ENCODE peak calls at places on chromosomes 4 and X, in four cellular contexts. X, S, J and F are unnamed samples.

GRCh38 chr4:94678896-94679295 is 78.9 kb upstream of the BMPR1B start:
- DNase-seq in X (no peak), S (no peak), J (no peak), F (no peak)

GRCh38 chr4:3045500-3045850 is 28.9 kb downstream of the HTT-AS start:
- DNase-seq in X (no peak), S (no peak), J (no peak), F (peak)

GRCh38 chr4:74449571-74450297 is 4.8 kb downstream of the AREG start:
- DNase-seq in X (no peak), S (no peak), J (no peak), F (no peak)

GRCh38 chr4:55215087-55215486 is 89.7 kb upstream of the KDR start:
- DNase-seq in X (no peak), S (no peak), J (no peak), F (no peak)

GRCh38 chr4:134463771-134464170 is 262.2 kb upstream of the PABPC4L start:
- DNase-seq in X (no peak), S (no peak), J (no peak), F (no peak)

GRCh38 chr4:105551968-105552746 is at the start of gene ARHGEF38:
- DNase-seq in X (no peak), S (no peak), J (no peak), F (no peak)

GRCh38 chr4:152981842-152982241 is 45.7 kb downstream of the FHDC1 start:
- DNase-seq in X (no peak), S (no peak), J (no peak), F (no peak)

GRCh38 chr4:151808120-151808529 is 47.3 kb upstream of the GATB start:
- DNase-seq in X (peak), S (no peak), J (no peak), F (no peak)

GRCh38 chr4:176270669-176271068 is 1.6 kb upstream of the ASB5 start:
- DNase-seq in X (peak), S (no peak), J (no peak), F (no peak)

GRCh38 chr4:109406337-109406931 is 27.2 kb upstream of the SEC24B start:
- DNase-seq in X (peak), S (no peak), J (no peak), F (no peak)

GRCh38 chr4:153418114-153418513 is 48.0 kb upstream of the TMEM131L start:
- DNase-seq in X (no peak), S (no peak), J (no peak), F (no peak)

GRCh38 chrX:39452404-39452803 is 645.4 kb downstream of the BCOR start:
- DNase-seq in X (no peak), S (no peak), J (no peak), F (no peak)

GRCh38 chr4:180973894-180974293 is 1269.3 kb upstream of the TENM3 start:
- DNase-seq in X (no peak), S (no peak), J (no peak), F (no peak)

GRCh38 chr4:164056426-164057142 is 562.1 kb downstream of the TMA16 start:
- DNase-seq in X (no peak), S (no peak), J (no peak), F (no peak)

GRCh38 chrX:98568795-98569194 is 1685.1 kb downstream of the RPA4 start:
- DNase-seq in X (no peak), S (no peak), J (no peak), F (no peak)

GRCh38 chr4:2040391-2041233 is 18.5 kb upstream of the NAT8L start:
- DNase-seq in X (no peak), S (no peak), J (no peak), F (no peak)

GRCh38 chr4:2042207-2042946 is 16.8 kb upstream of the NAT8L start:
- DNase-seq in X (no peak), S (peak), J (no peak), F (no peak)

GRCh38 chr4:2043396-2044118 is 15.6 kb upstream of the NAT8L start:
- DNase-seq in X (no peak), S (no peak), J (no peak), F (no peak)

GRCh38 chr4:2042947-2043395 is 16.2 kb upstream of the NAT8L start:
- DNase-seq in X (no peak), S (no peak), J (no peak), F (no peak)

DNA sequence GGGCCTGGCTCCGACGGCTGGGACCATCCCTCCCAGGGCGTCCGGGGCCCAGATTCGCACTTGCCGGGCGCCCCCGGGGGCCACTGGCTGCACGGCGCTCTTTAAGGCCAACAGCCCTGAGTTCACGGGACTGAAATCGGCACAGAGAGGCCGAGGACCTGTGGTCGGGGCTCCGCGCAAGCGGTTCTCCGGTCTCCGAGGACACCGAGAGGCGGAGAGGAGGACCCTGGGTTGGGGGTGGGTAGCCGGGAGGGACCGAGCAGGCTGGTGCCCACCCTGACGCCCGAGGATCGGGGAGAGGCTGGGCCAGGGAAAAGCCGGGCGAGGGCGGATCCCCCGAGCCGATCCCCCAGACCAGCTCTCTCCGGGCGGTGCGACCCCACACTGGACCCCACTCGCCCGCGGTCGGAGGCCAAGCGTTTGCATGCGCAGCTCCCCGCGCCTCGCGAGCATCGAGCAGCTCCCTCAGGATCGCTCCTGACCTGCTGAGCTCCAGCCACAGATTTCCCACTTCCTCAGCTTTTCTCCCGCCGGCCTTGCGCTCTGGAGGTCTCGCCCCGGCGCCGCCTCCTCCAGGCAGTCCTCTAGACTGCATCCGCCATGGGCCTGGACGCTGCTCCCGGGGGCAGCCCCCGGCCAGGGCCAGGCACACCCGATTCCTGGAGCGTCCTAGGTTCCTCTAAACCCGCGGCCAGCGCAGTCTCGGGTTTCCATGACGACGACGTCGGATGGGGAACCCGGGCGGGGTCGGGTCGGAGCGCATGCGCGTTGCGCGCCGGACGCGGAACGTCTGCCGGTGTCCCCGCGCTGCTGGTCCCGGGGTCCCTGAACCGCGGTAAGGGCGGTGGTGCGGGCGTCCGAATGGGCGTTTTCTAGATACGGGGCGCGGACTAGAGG is 17.6 kb upstream of the NAT8L start:
- DNase-seq in X (peak), S (peak), J (peak), F (peak)
- TF ChIP-seq POLR2A in X (peak), S (no peak), J (no peak), F (no peak)

GRCh38 chr4:98262431-98262830 is 1.2 kb downstream of the RAP1GDS1 start:
- DNase-seq in X (no peak), S (no peak), J (no peak), F (no peak)

GRCh38 chr4:98261291-98262271 is at the start of gene RAP1GDS1:
- DNase-seq in X (peak), S (no peak), J (peak), F (peak)

GRCh38 chr4:98260047-98260578 is 1.1 kb upstream of the RAP1GDS1 start:
- DNase-seq in X (peak), S (peak), J (no peak), F (peak)

DNA sequence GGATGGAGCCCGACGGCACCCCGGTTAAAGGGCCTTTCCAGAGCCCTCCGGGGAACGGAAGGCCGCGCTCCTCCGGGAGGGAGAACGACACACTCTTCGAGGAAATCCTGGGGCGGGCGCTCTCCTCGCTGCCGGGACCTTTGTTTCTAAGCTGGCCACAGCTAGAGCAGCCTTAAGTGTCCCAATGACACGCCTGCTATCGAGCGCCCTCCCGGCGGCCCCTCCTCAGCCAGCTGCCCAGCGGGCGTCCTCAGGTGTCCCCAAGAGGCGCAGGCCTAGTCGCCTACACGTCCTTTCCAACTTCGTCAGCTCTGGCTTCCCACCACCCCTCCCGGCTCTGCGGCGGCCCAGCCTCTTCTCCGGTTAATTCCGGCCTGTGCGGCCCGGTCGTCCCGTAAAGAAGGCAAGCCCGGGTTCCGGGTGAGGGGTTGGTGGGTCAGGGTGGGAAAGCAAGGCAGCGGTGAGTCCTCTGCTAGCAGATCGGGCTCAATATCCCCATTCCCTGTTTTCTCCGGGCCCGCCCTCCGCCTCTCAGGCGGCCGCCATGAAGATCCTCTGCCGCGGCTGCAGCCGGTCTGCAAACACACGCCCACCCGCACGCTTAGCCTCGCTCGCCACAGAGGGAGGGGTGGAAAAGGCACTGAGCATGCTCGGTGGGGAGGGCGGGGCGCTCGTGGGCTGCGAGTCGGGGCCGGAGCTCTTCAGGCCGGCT is 449 bp upstream of the RAP1GDS1 start:
- DNase-seq in X (peak), S (peak), J (peak), F (peak)
- TF ChIP-seq POLR2A in X (peak), S (peak), J (peak), F (peak)

DNA sequence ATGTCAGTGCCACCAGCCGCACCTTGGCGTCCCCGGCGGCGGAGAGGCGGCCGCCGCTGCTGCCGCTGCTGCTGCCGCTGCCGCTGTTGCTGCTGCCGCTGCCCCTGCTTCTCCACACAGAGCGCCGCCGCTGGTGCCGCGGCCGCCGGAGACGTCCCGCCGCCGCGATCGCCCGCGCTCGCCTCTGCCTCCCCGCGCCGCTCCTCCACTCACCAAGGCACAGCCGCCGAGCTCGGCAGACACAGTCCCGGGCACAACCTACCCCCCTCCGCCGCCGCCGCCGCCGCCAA is at the start of gene PPP3CA:
- DNase-seq in X (no peak), S (no peak), J (no peak), F (no peak)
- TF ChIP-seq POLR2A in X (no peak), S (peak), J (no peak), F (no peak)

DNA sequence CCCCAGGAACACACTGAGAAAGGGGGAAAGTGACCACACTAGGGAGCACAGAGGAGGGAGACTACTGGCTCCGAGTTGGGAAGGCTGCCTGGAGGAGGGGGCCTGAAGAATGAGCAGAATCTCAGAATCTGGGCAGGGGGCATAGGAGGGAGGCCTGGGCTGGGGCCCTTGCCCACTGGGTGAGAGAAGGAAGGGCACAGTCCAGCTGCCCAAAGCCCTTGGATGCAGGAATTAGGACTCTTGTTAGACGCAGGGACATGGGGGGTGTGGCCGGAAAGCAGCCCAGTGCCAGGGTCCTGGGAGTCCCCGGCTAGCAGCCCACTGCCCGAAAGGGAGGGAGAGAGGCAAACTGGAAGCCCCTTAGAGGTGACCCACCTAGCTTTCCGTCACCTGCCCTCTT is 1.9 kb upstream of the DUSP9 start:
- DNase-seq in X (no peak), S (no peak), J (no peak), F (no peak)
- TF ChIP-seq POLR2A in X (no peak), S (no peak), J (no peak), F (no peak)

DNA sequence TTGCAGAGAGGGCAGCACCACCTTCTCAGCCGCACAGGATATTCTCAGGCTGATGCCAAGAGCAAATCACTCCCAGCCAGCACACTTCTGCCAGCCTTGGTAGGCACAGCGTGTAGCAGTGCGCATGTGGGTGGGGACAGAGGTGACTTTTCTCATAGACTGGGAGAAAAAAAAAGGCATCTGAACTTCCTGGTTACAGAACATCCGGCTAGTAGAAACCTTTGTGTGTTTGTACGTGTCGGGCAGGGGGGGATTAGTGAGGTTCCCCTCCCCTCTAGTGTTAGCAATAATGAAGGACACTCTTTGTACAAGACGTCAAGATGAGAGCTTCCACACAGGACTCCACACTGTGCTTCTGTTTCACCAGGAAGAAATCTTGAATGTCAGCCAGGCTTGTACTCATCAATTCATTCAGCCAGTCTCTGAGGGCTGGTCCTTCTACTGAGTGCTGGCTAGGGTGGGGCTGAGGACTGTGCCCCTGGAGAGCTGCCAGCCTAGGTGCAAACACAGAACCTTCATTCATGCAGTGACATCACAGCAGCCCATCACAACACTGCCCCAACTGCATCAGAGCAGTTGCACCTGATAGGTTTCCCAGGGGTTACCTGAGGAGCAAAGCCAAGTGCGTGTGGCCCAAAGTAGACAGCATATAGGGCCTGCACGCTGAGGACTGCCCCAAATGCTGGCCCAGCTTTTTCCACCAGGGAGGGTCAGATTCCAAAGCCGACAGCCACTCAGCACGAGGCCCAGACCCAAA is 34.7 kb downstream of the SLC25A5 start:
- DNase-seq in X (no peak), S (no peak), J (no peak), F (no peak)
- TF ChIP-seq POLR2A in X (no peak), S (no peak), J (no peak), F (no peak)

DNA sequence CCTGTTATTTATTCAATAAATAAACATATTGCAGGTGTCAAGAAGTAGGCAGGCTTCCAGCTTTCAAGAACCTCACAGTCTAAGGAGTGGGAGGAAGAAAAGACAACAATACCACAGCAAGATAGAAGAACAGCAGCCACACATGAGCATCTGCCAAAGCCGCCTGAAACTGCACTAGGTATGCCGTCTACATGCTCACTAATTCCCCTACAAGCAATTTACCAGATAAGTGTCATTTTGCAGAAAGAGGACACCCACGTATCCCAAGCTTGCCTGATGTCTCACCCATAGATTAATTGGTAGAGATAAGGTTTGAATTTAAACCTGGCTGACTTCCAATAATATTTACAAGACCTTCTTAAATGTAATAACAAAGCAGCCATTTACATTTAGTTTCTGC is 439.4 kb upstream of the CPEB2 start:
- DNase-seq in X (no peak), S (no peak), J (no peak), F (no peak)
- TF ChIP-seq POLR2A in X (no peak), S (no peak), J (no peak), F (no peak)